ENCODE peak calls at places on chromosomes 6 and 20, in eight cellular contexts. One of them, this sample, is unnamed.

GRCh38 chr20:51400051-51400926 is 142.2 kb downstream of the NFATC2 start:
- DNase-seq in HS-5: no peak
- DNase-seq in Calu3: no peak
- DNase-seq in nephron progenitor cell: no peak
- DNase-seq in amniotic epithelial cell: no peak
- DNase-seq in suprapubic skin: no peak
- DNase-seq in A549: no peak
- DNase-seq in naive B cell: peak
- DNase-seq in this sample: no peak

GRCh38 chr6:46024122-46024769 is 8.6 kb upstream of the CLIC5 start:
- DNase-seq in A549: no peak
- DNase-seq in naive B cell: no peak
- DNase-seq in amniotic epithelial cell: no peak
- DNase-seq in Calu3: no peak
- DNase-seq in nephron progenitor cell: no peak
- DNase-seq in suprapubic skin: no peak
- DNase-seq in HS-5: no peak
- DNase-seq in this sample: no peak

GRCh38 chr20:46341374-46342044 is 33.2 kb upstream of the CDH22 start:
- DNase-seq in nephron progenitor cell: no peak
- DNase-seq in Calu3: no peak
- DNase-seq in suprapubic skin: no peak
- DNase-seq in amniotic epithelial cell: no peak
- DNase-seq in HS-5: no peak
- DNase-seq in naive B cell: no peak
- DNase-seq in A549: no peak
- DNase-seq in this sample: no peak

GRCh38 chr6:14934011-14934410 is 311.9 kb upstream of the JARID2 start:
- DNase-seq in nephron progenitor cell: no peak
- DNase-seq in naive B cell: no peak
- DNase-seq in suprapubic skin: no peak
- DNase-seq in A549: no peak
- DNase-seq in amniotic epithelial cell: no peak
- DNase-seq in HS-5: no peak
- DNase-seq in Calu3: no peak
- DNase-seq in this sample: no peak

GRCh38 chr6:106666290-106667021 is 37.1 kb downstream of the QRSL1 start:
- DNase-seq in nephron progenitor cell: no peak
- DNase-seq in suprapubic skin: no peak
- DNase-seq in HS-5: no peak
- DNase-seq in naive B cell: peak
- DNase-seq in Calu3: no peak
- DNase-seq in A549: no peak
- DNase-seq in amniotic epithelial cell: no peak
- DNase-seq in this sample: no peak

GRCh38 chr6:22091424-22091948 is 205.3 kb downstream of the PRL start:
- DNase-seq in suprapubic skin: no peak
- DNase-seq in nephron progenitor cell: no peak
- DNase-seq in A549: no peak
- DNase-seq in naive B cell: no peak
- DNase-seq in HS-5: no peak
- DNase-seq in amniotic epithelial cell: no peak
- DNase-seq in Calu3: no peak
- DNase-seq in this sample: no peak

GRCh38 chr6:17869010-17869752 is 118.3 kb downstream of the KIF13A start:
- DNase-seq in amniotic epithelial cell: peak
- DNase-seq in Calu3: no peak
- DNase-seq in nephron progenitor cell: no peak
- DNase-seq in HS-5: peak
- DNase-seq in A549: no peak
- DNase-seq in naive B cell: no peak
- DNase-seq in suprapubic skin: no peak
- DNase-seq in this sample: no peak

GRCh38 chr6:143941852-143942627 is 66.0 kb downstream of the PLAGL1 start:
- DNase-seq in amniotic epithelial cell: peak
- DNase-seq in naive B cell: peak
- DNase-seq in nephron progenitor cell: peak
- DNase-seq in suprapubic skin: no peak
- DNase-seq in A549: peak
- DNase-seq in HS-5: no peak
- DNase-seq in Calu3: peak
- DNase-seq in this sample: peak

GRCh38 chr6:53727748-53728147 is 62.2 kb upstream of the KLHL31 start:
- DNase-seq in HS-5: no peak
- DNase-seq in naive B cell: no peak
- DNase-seq in Calu3: no peak
- DNase-seq in amniotic epithelial cell: peak
- DNase-seq in A549: no peak
- DNase-seq in suprapubic skin: no peak
- DNase-seq in nephron progenitor cell: no peak
- DNase-seq in this sample: no peak

GRCh38 chr6:108591040-108591816 is 30.5 kb downstream of the FOXO3 start:
- DNase-seq in naive B cell: no peak
- DNase-seq in HS-5: no peak
- DNase-seq in Calu3: no peak
- DNase-seq in suprapubic skin: no peak
- DNase-seq in amniotic epithelial cell: no peak
- DNase-seq in nephron progenitor cell: no peak
- DNase-seq in A549: no peak
- DNase-seq in this sample: no peak

GRCh38 chr6:129490551-129491245 is 219.3 kb downstream of the ARHGAP18 start:
- DNase-seq in amniotic epithelial cell: peak
- DNase-seq in naive B cell: peak
- DNase-seq in HS-5: peak
- DNase-seq in suprapubic skin: no peak
- DNase-seq in nephron progenitor cell: no peak
- DNase-seq in A549: peak
- DNase-seq in Calu3: peak
- DNase-seq in this sample: no peak

GRCh38 chr6:139482184-139482751 is 107.8 kb upstream of the CITED2 start:
- DNase-seq in A549: no peak
- DNase-seq in suprapubic skin: no peak
- DNase-seq in HS-5: no peak
- DNase-seq in naive B cell: no peak
- DNase-seq in amniotic epithelial cell: no peak
- DNase-seq in nephron progenitor cell: peak
- DNase-seq in Calu3: no peak
- DNase-seq in this sample: no peak

GRCh38 chr6:56292505-56293181 is 45.3 kb upstream of the COL21A1 start:
- DNase-seq in amniotic epithelial cell: peak
- DNase-seq in nephron progenitor cell: peak
- DNase-seq in naive B cell: no peak
- DNase-seq in HS-5: peak
- DNase-seq in A549: peak
- DNase-seq in suprapubic skin: no peak
- DNase-seq in Calu3: peak
- DNase-seq in this sample: peak

GRCh38 chr20:25076731-25077609 is 5.0 kb downstream of the VSX1 start:
- DNase-seq in A549: peak
- DNase-seq in HS-5: no peak
- DNase-seq in Calu3: peak
- DNase-seq in nephron progenitor cell: no peak
- DNase-seq in naive B cell: no peak
- DNase-seq in suprapubic skin: no peak
- DNase-seq in amniotic epithelial cell: peak
- DNase-seq in this sample: peak

GRCh38 chr20:51529758-51530157 is 12.8 kb downstream of the NFATC2 start:
- DNase-seq in nephron progenitor cell: no peak
- DNase-seq in HS-5: no peak
- DNase-seq in amniotic epithelial cell: peak
- DNase-seq in suprapubic skin: no peak
- DNase-seq in naive B cell: no peak
- DNase-seq in A549: no peak
- DNase-seq in Calu3: no peak
- DNase-seq in this sample: no peak

GRCh38 chr20:38975539-38976120 is 13.5 kb downstream of the DHX35 start:
- DNase-seq in Calu3: no peak
- DNase-seq in HS-5: no peak
- DNase-seq in naive B cell: no peak
- DNase-seq in suprapubic skin: no peak
- DNase-seq in nephron progenitor cell: no peak
- DNase-seq in A549: no peak
- DNase-seq in amniotic epithelial cell: peak
- DNase-seq in this sample: no peak

GRCh38 chr20:37394543-37395410 is 48.8 kb downstream of the SRC start:
- DNase-seq in HS-5: no peak
- DNase-seq in A549: no peak
- DNase-seq in nephron progenitor cell: peak
- DNase-seq in Calu3: no peak
- DNase-seq in suprapubic skin: no peak
- DNase-seq in amniotic epithelial cell: no peak
- DNase-seq in naive B cell: no peak
- DNase-seq in this sample: no peak

GRCh38 chr20:18847226-18847625 is 33.6 kb downstream of the SCP2D1 start:
- DNase-seq in suprapubic skin: no peak
- DNase-seq in naive B cell: no peak
- DNase-seq in amniotic epithelial cell: peak
- DNase-seq in nephron progenitor cell: no peak
- DNase-seq in Calu3: no peak
- DNase-seq in A549: no peak
- DNase-seq in HS-5: no peak
- DNase-seq in this sample: no peak

GRCh38 chr6:127917766-127918165 is 16.9 kb upstream of the THEMIS start:
- DNase-seq in Calu3: no peak
- DNase-seq in amniotic epithelial cell: no peak
- DNase-seq in A549: no peak
- DNase-seq in nephron progenitor cell: no peak
- DNase-seq in suprapubic skin: no peak
- DNase-seq in naive B cell: no peak
- DNase-seq in HS-5: no peak
- DNase-seq in this sample: no peak

GRCh38 chr20:10115021-10115420 is 80.2 kb downstream of the ANKEF1 start:
- DNase-seq in A549: no peak
- DNase-seq in amniotic epithelial cell: peak
- DNase-seq in Calu3: no peak
- DNase-seq in nephron progenitor cell: no peak
- DNase-seq in HS-5: peak
- DNase-seq in naive B cell: no peak
- DNase-seq in suprapubic skin: no peak
- DNase-seq in this sample: no peak

GRCh38 chr6:13425971-13426931 is 61.1 kb downstream of the GFOD1 start:
- DNase-seq in nephron progenitor cell: no peak
- DNase-seq in Calu3: no peak
- DNase-seq in HS-5: no peak
- DNase-seq in amniotic epithelial cell: peak
- DNase-seq in naive B cell: no peak
- DNase-seq in A549: no peak
- DNase-seq in suprapubic skin: no peak
- DNase-seq in this sample: no peak

GRCh38 chr20:3071610-3072529 is at the start of gene OXT:
- DNase-seq in HS-5: no peak
- DNase-seq in naive B cell: peak
- DNase-seq in amniotic epithelial cell: no peak
- DNase-seq in Calu3: no peak
- DNase-seq in nephron progenitor cell: peak
- DNase-seq in A549: no peak
- DNase-seq in suprapubic skin: no peak
- DNase-seq in this sample: no peak

GRCh38 chr20:8318999-8319614 is 187.0 kb downstream of the PLCB1 start:
- DNase-seq in Calu3: no peak
- DNase-seq in amniotic epithelial cell: no peak
- DNase-seq in suprapubic skin: no peak
- DNase-seq in nephron progenitor cell: no peak
- DNase-seq in HS-5: no peak
- DNase-seq in A549: no peak
- DNase-seq in naive B cell: no peak
- DNase-seq in this sample: no peak

GRCh38 chr6:42028234-42029061 is 21.9 kb upstream of the TAF8 start:
- DNase-seq in nephron progenitor cell: no peak
- DNase-seq in Calu3: no peak
- DNase-seq in naive B cell: no peak
- DNase-seq in suprapubic skin: no peak
- DNase-seq in HS-5: no peak
- DNase-seq in A549: peak
- DNase-seq in amniotic epithelial cell: peak
- DNase-seq in this sample: no peak

GRCh38 chr20:47258745-47259695 is 97.5 kb downstream of the ZMYND8 start:
- DNase-seq in HS-5: no peak
- DNase-seq in nephron progenitor cell: no peak
- DNase-seq in A549: peak
- DNase-seq in naive B cell: peak
- DNase-seq in Calu3: no peak
- DNase-seq in suprapubic skin: no peak
- DNase-seq in amniotic epithelial cell: peak
- DNase-seq in this sample: no peak

GRCh38 chr6:163085426-163085825 is 329.1 kb upstream of the QKI start:
- DNase-seq in naive B cell: no peak
- DNase-seq in HS-5: no peak
- DNase-seq in A549: no peak
- DNase-seq in Calu3: no peak
- DNase-seq in amniotic epithelial cell: no peak
- DNase-seq in nephron progenitor cell: no peak
- DNase-seq in suprapubic skin: no peak
- DNase-seq in this sample: no peak

GRCh38 chr6:70894001-70894400 is 62.9 kb downstream of the B3GAT2 start:
- DNase-seq in HS-5: no peak
- DNase-seq in amniotic epithelial cell: no peak
- DNase-seq in nephron progenitor cell: no peak
- DNase-seq in Calu3: no peak
- DNase-seq in A549: no peak
- DNase-seq in suprapubic skin: no peak
- DNase-seq in naive B cell: no peak
- DNase-seq in this sample: no peak

GRCh38 chr6:30615219-30615957 is 1.7 kb downstream of the PPP1R10 start:
- DNase-seq in Calu3: peak
- DNase-seq in nephron progenitor cell: peak
- DNase-seq in amniotic epithelial cell: peak
- DNase-seq in HS-5: peak
- DNase-seq in suprapubic skin: no peak
- DNase-seq in A549: peak
- DNase-seq in naive B cell: peak
- DNase-seq in this sample: no peak

GRCh38 chr6:40789143-40789764 is 202.1 kb upstream of the LRFN2 start:
- DNase-seq in Calu3: no peak
- DNase-seq in naive B cell: no peak
- DNase-seq in A549: no peak
- DNase-seq in suprapubic skin: no peak
- DNase-seq in nephron progenitor cell: peak
- DNase-seq in amniotic epithelial cell: no peak
- DNase-seq in HS-5: no peak
- DNase-seq in this sample: no peak

GRCh38 chr20:32635764-32636163 is 38.0 kb downstream of the C20orf203 start:
- DNase-seq in HS-5: no peak
- DNase-seq in naive B cell: no peak
- DNase-seq in nephron progenitor cell: no peak
- DNase-seq in A549: no peak
- DNase-seq in suprapubic skin: no peak
- DNase-seq in amniotic epithelial cell: no peak
- DNase-seq in Calu3: no peak
- DNase-seq in this sample: no peak

GRCh38 chr6:170047813-170048212 is 243.1 kb downstream of the DLL1 start:
- DNase-seq in naive B cell: no peak
- DNase-seq in suprapubic skin: peak
- DNase-seq in HS-5: no peak
- DNase-seq in A549: no peak
- DNase-seq in nephron progenitor cell: no peak
- DNase-seq in Calu3: no peak
- DNase-seq in amniotic epithelial cell: no peak
- DNase-seq in this sample: no peak

This sample was measured in T47D.